ENCODE peak calls at places on chromosomes 7 and 10, in six cellular contexts. One of them, this sample, is unnamed.
A peak's percentile ranks its signal among the peaks of the same experiment; 100 is the strongest.

GRCh38 chr10:70910486-70911350 is 22.4 kb upstream of the PCBD1 start:
- DNase-seq in tibial artery: peak; percentile 59
- DNase-seq in astrocyte of the spinal cord: no peak
- DNase-seq in stomach: no peak
- DNase-seq in bronchial epithelial cell: no peak
- DNase-seq in CD14-positive monocyte: peak; percentile 40
- DNase-seq in this sample: no peak

GRCh38 chr10:3117486-3117885 is 50.1 kb downstream of the PFKP start:
- DNase-seq in tibial artery: no peak
- DNase-seq in astrocyte of the spinal cord: no peak
- DNase-seq in stomach: no peak
- DNase-seq in bronchial epithelial cell: no peak
- DNase-seq in CD14-positive monocyte: no peak
- DNase-seq in this sample: no peak

GRCh38 chr10:123375097-123375496 is 220.9 kb downstream of the BUB3 start:
- DNase-seq in tibial artery: no peak
- DNase-seq in astrocyte of the spinal cord: no peak
- DNase-seq in stomach: no peak
- DNase-seq in bronchial epithelial cell: no peak
- DNase-seq in CD14-positive monocyte: no peak
- DNase-seq in this sample: no peak

GRCh38 chr7:151110941-151111645 is 24.8 kb downstream of the AGAP3 start:
- DNase-seq in tibial artery: peak; percentile 88
- DNase-seq in astrocyte of the spinal cord: peak; percentile 68
- DNase-seq in stomach: peak; percentile 86
- DNase-seq in bronchial epithelial cell: peak; percentile 54
- DNase-seq in CD14-positive monocyte: peak; percentile 76
- DNase-seq in this sample: peak; percentile 68

GRCh38 chr7:38147005-38147404 is 31.0 kb upstream of the STARD3NL start:
- DNase-seq in tibial artery: no peak
- DNase-seq in astrocyte of the spinal cord: no peak
- DNase-seq in stomach: no peak
- DNase-seq in bronchial epithelial cell: peak; percentile 15
- DNase-seq in CD14-positive monocyte: no peak
- DNase-seq in this sample: no peak

GRCh38 chr10:82438277-82438676 is 563.3 kb downstream of the NRG3 start:
- DNase-seq in tibial artery: no peak
- DNase-seq in astrocyte of the spinal cord: no peak
- DNase-seq in stomach: no peak
- DNase-seq in bronchial epithelial cell: no peak
- DNase-seq in CD14-positive monocyte: no peak
- DNase-seq in this sample: no peak

GRCh38 chr10:3692331-3692860 is 92.6 kb downstream of the KLF6 start:
- DNase-seq in tibial artery: no peak
- DNase-seq in astrocyte of the spinal cord: no peak
- DNase-seq in stomach: no peak
- DNase-seq in bronchial epithelial cell: no peak
- DNase-seq in CD14-positive monocyte: no peak
- DNase-seq in this sample: no peak

GRCh38 chr7:51075681-51076580 is 240.7 kb downstream of the COBL start:
- DNase-seq in tibial artery: no peak
- DNase-seq in astrocyte of the spinal cord: no peak
- DNase-seq in stomach: no peak
- DNase-seq in bronchial epithelial cell: no peak
- DNase-seq in CD14-positive monocyte: no peak
- DNase-seq in this sample: no peak

GRCh38 chr10:63363951-63364350 is 101.8 kb downstream of the JMJD1C start:
- DNase-seq in tibial artery: no peak
- DNase-seq in astrocyte of the spinal cord: no peak
- DNase-seq in stomach: no peak
- DNase-seq in bronchial epithelial cell: no peak
- DNase-seq in CD14-positive monocyte: no peak
- DNase-seq in this sample: no peak

GRCh38 chr7:130278892-130279690 is 12.4 kb downstream of the CPA2 start:
- DNase-seq in tibial artery: no peak
- DNase-seq in astrocyte of the spinal cord: peak; percentile 82
- DNase-seq in stomach: no peak
- DNase-seq in bronchial epithelial cell: no peak
- DNase-seq in CD14-positive monocyte: no peak
- DNase-seq in this sample: no peak
- TF ChIP-seq CTCF in tibial artery: no peak
- TF ChIP-seq CTCF in astrocyte of the spinal cord: no peak
- TF ChIP-seq CTCF in stomach: no peak
- TF ChIP-seq CTCF in bronchial epithelial cell: no peak
- TF ChIP-seq CTCF in CD14-positive monocyte: no peak
- TF ChIP-seq CTCF in this sample: no peak

GRCh38 chr7:45647967-45648670 is 74.0 kb downstream of the ADCY1 start:
- DNase-seq in tibial artery: peak; percentile 45
- DNase-seq in astrocyte of the spinal cord: no peak
- DNase-seq in stomach: peak; percentile 21
- DNase-seq in bronchial epithelial cell: no peak
- DNase-seq in CD14-positive monocyte: no peak
- DNase-seq in this sample: no peak

GRCh38 chr7:45647426-45647825 is 73.3 kb downstream of the ADCY1 start:
- DNase-seq in tibial artery: no peak
- DNase-seq in astrocyte of the spinal cord: no peak
- DNase-seq in stomach: no peak
- DNase-seq in bronchial epithelial cell: no peak
- DNase-seq in CD14-positive monocyte: no peak
- DNase-seq in this sample: no peak

GRCh38 chr7:45646996-45647411 is 72.8 kb downstream of the ADCY1 start:
- DNase-seq in tibial artery: peak; percentile 39
- DNase-seq in astrocyte of the spinal cord: no peak
- DNase-seq in stomach: peak; percentile 17
- DNase-seq in bronchial epithelial cell: no peak
- DNase-seq in CD14-positive monocyte: no peak
- DNase-seq in this sample: no peak

GRCh38 chr7:45649560-45650346 is 75.6 kb downstream of the ADCY1 start:
- DNase-seq in tibial artery: peak; percentile 60
- DNase-seq in astrocyte of the spinal cord: no peak
- DNase-seq in stomach: peak; percentile 22
- DNase-seq in bronchial epithelial cell: no peak
- DNase-seq in CD14-positive monocyte: no peak
- DNase-seq in this sample: no peak

GRCh38 chr7:45648671-45648995 is 74.5 kb downstream of the ADCY1 start:
- DNase-seq in tibial artery: no peak
- DNase-seq in astrocyte of the spinal cord: no peak
- DNase-seq in stomach: no peak
- DNase-seq in bronchial epithelial cell: no peak
- DNase-seq in CD14-positive monocyte: no peak
- DNase-seq in this sample: no peak
- TF ChIP-seq CTCF in tibial artery: no peak
- TF ChIP-seq CTCF in astrocyte of the spinal cord: no peak
- TF ChIP-seq CTCF in stomach: no peak
- TF ChIP-seq CTCF in bronchial epithelial cell: no peak
- TF ChIP-seq CTCF in CD14-positive monocyte: no peak
- TF ChIP-seq CTCF in this sample: no peak

DNA sequence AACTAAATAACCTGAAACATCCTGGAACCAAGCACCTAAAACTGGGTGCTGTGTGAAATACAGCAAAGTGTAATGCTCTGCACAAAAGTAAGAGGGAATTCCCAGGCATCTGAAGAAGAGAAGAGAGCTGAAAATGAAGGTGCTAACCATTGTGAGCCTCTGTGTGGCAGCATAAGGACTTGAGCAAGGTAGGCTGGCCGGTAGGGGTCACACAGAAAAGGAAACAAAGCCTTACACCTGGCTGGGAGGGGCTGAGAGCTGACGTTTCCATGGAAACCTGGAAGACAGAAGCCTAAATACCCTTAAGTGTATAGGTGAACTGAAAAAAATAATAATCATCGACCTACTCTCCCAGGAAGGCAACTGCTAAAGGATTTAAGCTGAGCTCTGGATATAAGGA is 48.6 kb downstream of the CUL1 start:
- DNase-seq in tibial artery: no peak
- DNase-seq in astrocyte of the spinal cord: no peak
- DNase-seq in stomach: no peak
- DNase-seq in bronchial epithelial cell: peak; percentile 30
- DNase-seq in CD14-positive monocyte: no peak
- DNase-seq in this sample: peak; percentile 4
- TF ChIP-seq CTCF in tibial artery: no peak
- TF ChIP-seq CTCF in astrocyte of the spinal cord: no peak
- TF ChIP-seq CTCF in stomach: no peak
- TF ChIP-seq CTCF in bronchial epithelial cell: peak; percentile 19
- TF ChIP-seq CTCF in CD14-positive monocyte: no peak
- TF ChIP-seq CTCF in this sample: no peak

DNA sequence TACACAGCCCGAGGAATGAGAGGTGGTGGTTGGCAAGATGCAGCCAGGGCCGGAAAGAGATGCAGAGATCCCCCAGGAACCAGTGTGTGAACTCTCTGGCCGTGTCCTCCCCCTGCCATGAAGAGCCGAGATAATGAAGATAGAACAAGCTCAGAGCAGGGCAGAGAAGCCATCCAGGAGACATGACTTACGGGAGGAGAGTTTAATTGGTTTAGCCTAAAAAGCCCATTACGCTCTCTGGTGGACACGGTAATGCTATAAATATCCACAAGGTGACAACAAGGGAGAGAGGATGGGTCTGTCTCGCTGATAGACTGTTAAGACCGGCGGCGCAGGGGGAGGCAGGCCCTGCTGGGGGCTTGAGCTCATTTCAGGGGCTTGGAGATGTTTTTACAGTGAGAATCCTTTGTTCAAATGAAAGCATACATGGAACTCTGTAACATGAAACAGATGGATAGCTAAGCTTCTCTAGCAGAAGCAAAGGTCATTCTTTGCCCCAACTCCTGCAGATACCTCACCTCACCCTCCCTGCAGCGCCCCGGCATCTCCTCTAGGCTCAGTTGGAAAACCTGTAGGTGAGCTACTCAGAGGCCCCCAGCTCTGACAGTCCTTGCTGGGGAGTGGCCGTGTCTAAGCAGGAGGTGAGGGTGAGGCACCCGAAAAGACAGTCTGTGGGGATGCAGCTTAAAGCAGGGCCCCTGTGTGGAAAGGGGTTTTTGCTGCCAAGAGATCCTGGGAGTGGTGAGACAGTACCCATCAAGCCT is 40.8 kb upstream of the LOXL4 start:
- DNase-seq in tibial artery: no peak
- DNase-seq in astrocyte of the spinal cord: no peak
- DNase-seq in stomach: no peak
- DNase-seq in bronchial epithelial cell: no peak
- DNase-seq in CD14-positive monocyte: no peak
- DNase-seq in this sample: no peak
- TF ChIP-seq CTCF in tibial artery: no peak
- TF ChIP-seq CTCF in astrocyte of the spinal cord: no peak
- TF ChIP-seq CTCF in stomach: no peak
- TF ChIP-seq CTCF in bronchial epithelial cell: no peak
- TF ChIP-seq CTCF in CD14-positive monocyte: no peak
- TF ChIP-seq CTCF in this sample: no peak